ENCODE peak calls at places on chromosomes 16 and 17, in seven cellular contexts. One of them, this sample, is unnamed.
A peak's percentile ranks its signal among the peaks of the same experiment; 100 is the strongest.

GRCh38 chr16:84501077-84501735 is 3.3 kb downstream of the MEAK7 start:
- DNase-seq in CD8-positive, alpha-beta memory T cell: no peak
- DNase-seq in brain microvascular endothelial cell: peak; percentile 17
- DNase-seq in activated gamma-delta T cell treated with anti-CD3 and anti-CD28 coated beads, Interleukin-2, amount 50 U/mL, for 16 hours: no peak
- DNase-seq in amygdala: no peak
- DNase-seq in sigmoid colon: peak; percentile 60
- DNase-seq in CD8-positive, alpha-beta T cell: no peak
- DNase-seq in this sample: no peak

GRCh38 chr17:50884354-50885311 is 18.5 kb upstream of the TOB1 start:
- DNase-seq in sigmoid colon: no peak
- DNase-seq in CD8-positive, alpha-beta T cell: no peak
- DNase-seq in amygdala: no peak
- DNase-seq in CD8-positive, alpha-beta memory T cell: no peak
- DNase-seq in activated gamma-delta T cell treated with anti-CD3 and anti-CD28 coated beads, Interleukin-2, amount 50 U/mL, for 16 hours: no peak
- DNase-seq in brain microvascular endothelial cell: no peak
- DNase-seq in this sample: no peak

GRCh38 chr17:79171152-79171551 is 96.5 kb downstream of the ENGASE start:
- DNase-seq in amygdala: no peak
- DNase-seq in CD8-positive, alpha-beta T cell: no peak
- DNase-seq in brain microvascular endothelial cell: no peak
- DNase-seq in sigmoid colon: no peak
- DNase-seq in CD8-positive, alpha-beta memory T cell: no peak
- DNase-seq in activated gamma-delta T cell treated with anti-CD3 and anti-CD28 coated beads, Interleukin-2, amount 50 U/mL, for 16 hours: no peak
- DNase-seq in this sample: no peak

GRCh38 chr16:83513006-83513755 is 294.6 kb upstream of the HSBP1 start:
- DNase-seq in CD8-positive, alpha-beta T cell: no peak
- DNase-seq in sigmoid colon: no peak
- DNase-seq in CD8-positive, alpha-beta memory T cell: no peak
- DNase-seq in activated gamma-delta T cell treated with anti-CD3 and anti-CD28 coated beads, Interleukin-2, amount 50 U/mL, for 16 hours: no peak
- DNase-seq in amygdala: no peak
- DNase-seq in brain microvascular endothelial cell: peak; percentile 93
- DNase-seq in this sample: no peak

GRCh38 chr17:72122668-72123495 is 2.1 kb downstream of the SOX9 start:
- DNase-seq in sigmoid colon: peak; percentile 70
- DNase-seq in amygdala: no peak
- DNase-seq in activated gamma-delta T cell treated with anti-CD3 and anti-CD28 coated beads, Interleukin-2, amount 50 U/mL, for 16 hours: no peak
- DNase-seq in CD8-positive, alpha-beta T cell: no peak
- DNase-seq in CD8-positive, alpha-beta memory T cell: no peak
- DNase-seq in brain microvascular endothelial cell: no peak
- DNase-seq in this sample: no peak

GRCh38 chr17:65131946-65132345 is 5.2 kb upstream of the RGS9 start:
- DNase-seq in CD8-positive, alpha-beta memory T cell: no peak
- DNase-seq in CD8-positive, alpha-beta T cell: no peak
- DNase-seq in activated gamma-delta T cell treated with anti-CD3 and anti-CD28 coated beads, Interleukin-2, amount 50 U/mL, for 16 hours: no peak
- DNase-seq in sigmoid colon: no peak
- DNase-seq in amygdala: no peak
- DNase-seq in brain microvascular endothelial cell: peak; percentile 47
- DNase-seq in this sample: no peak

GRCh38 chr16:1117169-1117900 is 21.3 kb upstream of the C1QTNF8 start:
- DNase-seq in CD8-positive, alpha-beta memory T cell: no peak
- DNase-seq in brain microvascular endothelial cell: no peak
- DNase-seq in activated gamma-delta T cell treated with anti-CD3 and anti-CD28 coated beads, Interleukin-2, amount 50 U/mL, for 16 hours: no peak
- DNase-seq in CD8-positive, alpha-beta T cell: no peak
- DNase-seq in sigmoid colon: no peak
- DNase-seq in amygdala: no peak
- DNase-seq in this sample: no peak

GRCh38 chr16:89298826-89299225 is 81.3 kb downstream of the ZNF778 start:
- DNase-seq in brain microvascular endothelial cell: no peak
- DNase-seq in CD8-positive, alpha-beta T cell: no peak
- DNase-seq in sigmoid colon: no peak
- DNase-seq in CD8-positive, alpha-beta memory T cell: no peak
- DNase-seq in amygdala: no peak
- DNase-seq in activated gamma-delta T cell treated with anti-CD3 and anti-CD28 coated beads, Interleukin-2, amount 50 U/mL, for 16 hours: no peak
- DNase-seq in this sample: no peak

GRCh38 chr16:3363793-3364192 is 8.1 kb downstream of the OR2C1 start:
- DNase-seq in CD8-positive, alpha-beta T cell: no peak
- DNase-seq in amygdala: no peak
- DNase-seq in sigmoid colon: no peak
- DNase-seq in brain microvascular endothelial cell: no peak
- DNase-seq in activated gamma-delta T cell treated with anti-CD3 and anti-CD28 coated beads, Interleukin-2, amount 50 U/mL, for 16 hours: no peak
- DNase-seq in CD8-positive, alpha-beta memory T cell: no peak
- DNase-seq in this sample: no peak

GRCh38 chr17:45227101-45227591 is 5.5 kb downstream of the FMNL1 start:
- DNase-seq in brain microvascular endothelial cell: no peak
- DNase-seq in amygdala: no peak
- DNase-seq in activated gamma-delta T cell treated with anti-CD3 and anti-CD28 coated beads, Interleukin-2, amount 50 U/mL, for 16 hours: no peak
- DNase-seq in CD8-positive, alpha-beta memory T cell: no peak
- DNase-seq in CD8-positive, alpha-beta T cell: no peak
- DNase-seq in sigmoid colon: no peak
- DNase-seq in this sample: peak; percentile 57

GRCh38 chr17:1040216-1040600 is 43.3 kb downstream of the TIMM22 start:
- DNase-seq in activated gamma-delta T cell treated with anti-CD3 and anti-CD28 coated beads, Interleukin-2, amount 50 U/mL, for 16 hours: no peak
- DNase-seq in CD8-positive, alpha-beta T cell: no peak
- DNase-seq in CD8-positive, alpha-beta memory T cell: no peak
- DNase-seq in amygdala: no peak
- DNase-seq in sigmoid colon: no peak
- DNase-seq in brain microvascular endothelial cell: no peak
- DNase-seq in this sample: no peak

GRCh38 chr16:57446530-57447141 is 549 bp downstream of the CIAPIN1 start:
- DNase-seq in CD8-positive, alpha-beta memory T cell: peak; percentile 12
- DNase-seq in sigmoid colon: peak; percentile 74
- DNase-seq in amygdala: no peak
- DNase-seq in CD8-positive, alpha-beta T cell: no peak
- DNase-seq in activated gamma-delta T cell treated with anti-CD3 and anti-CD28 coated beads, Interleukin-2, amount 50 U/mL, for 16 hours: no peak
- DNase-seq in brain microvascular endothelial cell: peak; percentile 28
- DNase-seq in this sample: peak; percentile 31

This sample was measured in naive B cell.